ENCODE peak calls at places on chromosomes 5 and 9, in four cellular contexts. U is H9, E is mesenchymal stem cell, C is IMR-90. T is an unnamed sample.

GRCh38 chr5:59506285-59506877 is 387.1 kb downstream of the PDE4D start:
- DNase-seq in E (peak; percentile 35), U (no peak), C (peak; percentile 28), T (no peak)

GRCh38 chr9:31034311-31034710 is 1350.1 kb upstream of the ACO1 start:
- DNase-seq in U (no peak), E (no peak), C (no peak), T (no peak)

GRCh38 chr9:109733690-109734089 is 46.3 kb upstream of the PALM2AKAP2 start:
- DNase-seq in E (peak; percentile 75), C (peak; percentile 64), U (no peak), T (no peak)

GRCh38 chr9:119216891-119217290 is 152.3 kb downstream of the BRINP1 start:
- DNase-seq in E (no peak), U (no peak), C (no peak), T (no peak)

GRCh38 chr9:100354121-100354800 is 1.5 kb upstream of the TEX10 start:
- DNase-seq in U (no peak), C (no peak), E (no peak), T (no peak)

GRCh38 chr5:124995451-124995850 is 249.0 kb upstream of the ZNF608 start:
- DNase-seq in U (no peak), E (peak; percentile 67), C (peak; percentile 93), T (peak; percentile 56)

GRCh38 chr9:116605904-116606341 is 81.2 kb upstream of the TRIM32 start:
- DNase-seq in U (no peak), C (no peak), E (no peak), T (no peak)

GRCh38 chr5:107505763-107506534 is 164.8 kb downstream of the EFNA5 start:
- DNase-seq in C (no peak), U (no peak), E (no peak), T (no peak)

GRCh38 chr5:73115399-73116051 is 4.8 kb upstream of the TMEM171 start:
- DNase-seq in C (peak; percentile 98), U (no peak), E (peak; percentile 94), T (no peak)

GRCh38 chr5:10485142-10485795 is 43.6 kb downstream of the ROPN1L start:
- DNase-seq in E (peak; percentile 80), C (peak; percentile 96), U (peak; percentile 71), T (no peak)

GRCh38 chr5:96219580-96220281 is 213.3 kb downstream of the PCSK1 start:
- DNase-seq in U (no peak), E (peak; percentile 76), C (peak; percentile 86), T (peak; percentile 20)

GRCh38 chr5:139046551-139046950 is 151.6 kb downstream of the SIL1 start:
- DNase-seq in U (no peak), E (no peak), C (peak; percentile 15), T (no peak)

GRCh38 chr5:66415208-66415607 is 181.0 kb upstream of the MAST4 start:
- DNase-seq in E (no peak), U (no peak), C (no peak), T (no peak)

GRCh38 chr9:12329623-12329985 is 363.6 kb upstream of the TYRP1 start:
- DNase-seq in U (no peak), E (no peak), C (no peak), T (no peak)

GRCh38 chr5:172493906-172494305 is 39.6 kb upstream of the SH3PXD2B start:
- DNase-seq in U (peak; percentile 3), C (no peak), E (no peak), T (no peak)

GRCh38 chr9:113702423-113702755 is 173.7 kb upstream of the ZNF618 start:
- DNase-seq in C (no peak), U (no peak), E (no peak), T (no peak)

GRCh38 chr9:113624721-113625120 is 161.2 kb downstream of the RGS3 start:
- DNase-seq in E (peak; percentile 62), C (peak; percentile 50), U (peak; percentile 14), T (no peak)

GRCh38 chr5:53035868-53036381 is 46.8 kb downstream of the ITGA2 start:
- DNase-seq in E (peak; percentile 39), C (peak; percentile 66), U (no peak), T (peak; percentile 70)

GRCh38 chr5:139767960-139768359 is 27.6 kb upstream of the PSD2 start:
- DNase-seq in E (no peak), U (no peak), C (no peak), T (no peak)

GRCh38 chr5:96837303-96837702 is 29.6 kb upstream of the ERAP1 start:
- DNase-seq in U (no peak), C (no peak), E (no peak), T (no peak)

DNA sequence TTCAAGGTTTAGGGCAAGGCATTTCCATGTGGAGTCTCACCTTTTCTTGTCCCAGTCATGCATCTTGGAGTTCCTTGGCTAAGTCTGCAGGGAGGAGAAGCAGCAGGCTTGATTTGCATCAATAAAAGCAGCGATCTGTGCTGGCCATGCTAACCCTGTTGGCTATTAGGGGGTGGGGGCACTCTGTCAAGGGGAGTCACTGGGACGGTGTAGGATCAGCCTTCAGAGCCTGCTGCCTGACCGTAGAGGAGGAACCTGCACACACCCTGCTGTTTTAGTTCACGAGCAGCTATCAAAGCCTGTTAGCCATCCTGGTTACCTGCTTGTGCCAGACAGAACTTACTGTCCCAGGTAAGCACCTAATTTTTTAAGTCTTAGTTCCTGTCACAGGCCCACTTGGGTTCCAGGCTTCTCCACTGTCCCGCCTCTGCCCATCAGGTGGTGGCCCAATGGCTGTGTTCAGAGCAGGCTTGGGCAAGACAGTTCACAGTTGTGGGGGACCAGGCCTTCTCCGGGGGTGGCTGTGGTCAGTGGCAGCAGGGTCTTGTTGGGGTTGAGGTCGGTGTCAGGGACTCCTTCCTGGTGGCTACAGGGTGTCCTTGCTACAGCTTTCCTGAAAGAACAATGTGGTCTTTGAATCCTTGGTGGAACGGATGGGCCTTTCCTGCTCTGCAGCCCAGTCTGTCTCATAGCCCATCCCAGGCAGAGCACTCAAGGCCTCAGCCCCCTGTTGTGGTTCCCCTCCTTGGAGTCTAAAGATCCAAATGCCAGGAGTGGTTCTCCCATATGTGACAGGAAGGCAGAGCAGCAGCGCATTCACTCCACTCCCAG is 43.7 kb downstream of the SECISBP2 start:
- DNase-seq in C (no peak), E (no peak), U (peak; percentile 24), T (no peak)
- H3K27ac ChIP-seq in C (no peak overlapping the region), E (no peak overlapping the region), U (no peak overlapping the region), T (no peak overlapping the region)

DNA sequence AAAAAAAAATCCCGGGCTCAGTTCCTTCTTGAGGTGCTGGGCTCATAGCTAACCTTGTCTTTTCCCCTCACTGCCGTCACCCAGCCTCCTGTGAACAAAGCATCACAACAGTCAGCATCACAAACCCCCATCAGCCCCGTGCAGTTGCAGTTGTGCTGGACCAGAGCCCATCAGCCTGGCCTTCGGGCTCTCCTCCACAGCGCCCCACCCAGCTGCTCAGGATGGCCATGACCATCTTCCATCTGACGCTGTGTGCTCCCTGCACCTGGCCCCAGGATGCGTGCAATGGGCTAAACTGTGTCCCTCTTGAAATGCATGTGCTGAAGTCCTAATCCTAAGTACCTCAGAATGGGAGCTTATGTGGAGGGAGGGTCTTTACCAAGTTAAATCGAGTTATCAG is 48.1 kb downstream of the NSUN2 start:
- DNase-seq in E (no peak), C (no peak), U (no peak), T (no peak)
- H3K23ac ChIP-seq in E (no peak overlapping the region), C (no peak overlapping the region), U (peak overlapping the region; percentile 26), T (no peak overlapping the region)

GRCh38 chr5:148653840-148654781 is at the start of gene HTR4:
- DNase-seq in E (no peak), U (peak; percentile 46), C (no peak), T (no peak)

GRCh38 chr5:148653271-148653839 is 972 bp downstream of the HTR4 start:
- DNase-seq in E (no peak), C (no peak), U (no peak), T (no peak)

GRCh38 chr5:148651528-148651927 is 2.8 kb downstream of the HTR4 start:
- DNase-seq in C (no peak), E (no peak), U (no peak), T (no peak)
- H3K27ac ChIP-seq in C (no peak overlapping the region), E (no peak overlapping the region), U (no peak overlapping the region), T (no peak overlapping the region)

GRCh38 chr5:35124932-35125331 is 77.2 kb upstream of the AGXT2 start:
- DNase-seq in E (no peak), U (no peak), C (no peak), T (no peak)

GRCh38 chr5:35129276-35129675 is 81.5 kb upstream of the AGXT2 start:
- DNase-seq in E (peak; percentile 68), C (peak; percentile 96), U (no peak), T (peak; percentile 19)

GRCh38 chr5:35122819-35123218 is 75.1 kb upstream of the AGXT2 start:
- DNase-seq in C (no peak), E (no peak), U (no peak), T (no peak)

GRCh38 chr5:35127006-35127405 is 79.3 kb upstream of the AGXT2 start:
- DNase-seq in C (no peak), U (no peak), E (no peak), T (no peak)

DNA sequence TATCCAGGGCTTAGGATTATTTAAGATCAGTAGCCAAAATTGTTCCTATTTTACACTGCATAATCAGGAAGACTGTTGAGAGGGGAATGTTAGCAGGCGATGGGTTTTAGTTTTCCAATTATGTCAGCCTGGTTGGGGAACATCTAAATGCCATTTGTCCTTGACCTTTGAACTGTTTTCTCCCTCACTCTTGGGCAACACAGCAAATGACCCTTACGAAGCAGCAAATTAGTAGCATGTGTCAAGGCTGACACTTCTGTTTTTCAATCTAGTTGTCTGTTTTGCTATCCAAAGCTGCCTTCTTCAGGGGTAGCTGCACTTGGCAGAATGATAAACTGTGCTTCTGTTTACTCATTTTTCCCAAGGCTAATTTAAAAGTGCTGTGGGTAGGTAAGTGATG is 78.0 kb upstream of the AGXT2 start:
- DNase-seq in U (no peak), E (no peak), C (no peak), T (no peak)
- H3K23ac ChIP-seq in U (no peak overlapping the region), E (no peak overlapping the region), C (no peak overlapping the region), T (no peak overlapping the region)

GRCh38 chr5:132215329-132215728 is 12.3 kb downstream of the P4HA2 start:
- DNase-seq in E (peak; percentile 97), U (no peak), C (peak; percentile 98), T (no peak)
- H3K27ac ChIP-seq in E (peak overlapping the region; percentile 75), U (no peak overlapping the region), C (peak overlapping the region; percentile 42), T (no peak overlapping the region)

GRCh38 chr9:134376386-134377142 is 50.3 kb downstream of the RXRA start:
- DNase-seq in C (no peak), U (no peak), E (no peak), T (no peak)
- H3K23ac ChIP-seq in C (peak overlapping the region; percentile 32), U (no peak overlapping the region), E (no peak overlapping the region), T (no peak overlapping the region)

GRCh38 chr9:120768247-120768646 is 25.0 kb downstream of the FBXW2 start:
- DNase-seq in C (no peak), E (no peak), U (peak; percentile 34), T (no peak)
- H3K27ac ChIP-seq in C (no peak overlapping the region), E (no peak overlapping the region), U (no peak overlapping the region), T (no peak overlapping the region)

GRCh38 chr9:129697956-129698757 is 32.7 kb downstream of the PRRX2 start:
- DNase-seq in E (no peak), U (peak; percentile 41), C (no peak), T (no peak)
- H3K23ac ChIP-seq in E (no peak overlapping the region), U (no peak overlapping the region), C (peak overlapping the region; percentile 99), T (no peak overlapping the region)

GRCh38 chr9:86469476-86470087 is 115.4 kb upstream of the TUT7 start:
- DNase-seq in C (no peak), E (no peak), U (no peak), T (no peak)
- H3K27ac ChIP-seq in C (no peak overlapping the region), E (no peak overlapping the region), U (no peak overlapping the region), T (no peak overlapping the region)

GRCh38 chr9:92189782-92190535 is 74.7 kb upstream of the SPTLC1 start:
- DNase-seq in U (peak; percentile 47), C (no peak), E (no peak), T (no peak)
- H3K23ac ChIP-seq in U (no peak overlapping the region), C (no peak overlapping the region), E (no peak overlapping the region), T (no peak overlapping the region)